ENCODE peak calls at places on chromosomes 6 and 20, in six cellular contexts. K, J, W, O, Z and E are unnamed samples.

GRCh38 chr20:47206962-47207641 is 149.4 kb downstream of the ZMYND8 start:
- DNase-seq in K (no peak), O (no peak), Z (no peak), J (no peak), W (no peak), E (no peak)

GRCh38 chr6:44045672-44046015 is 81.6 kb downstream of the MRPL14 start:
- DNase-seq in Z (no peak), J (no peak), O (peak; percentile 70), K (no peak), W (no peak), E (no peak)

GRCh38 chr20:61917459-61917858 is 148.2 kb downstream of the TAF4 start:
- DNase-seq in O (no peak), Z (no peak), J (no peak), W (no peak), K (no peak), E (no peak)

GRCh38 chr20:46306743-46307138 is 1.6 kb downstream of the CDH22 start:
- DNase-seq in Z (no peak), J (no peak), K (no peak), O (no peak), W (no peak), E (no peak)

GRCh38 chr20:37425103-37425625 is 79.2 kb downstream of the SRC start:
- DNase-seq in Z (no peak), O (no peak), W (no peak), J (no peak), K (no peak), E (no peak)

GRCh38 chr6:143337201-143337949 is 113.1 kb downstream of the ADAT2 start:
- DNase-seq in Z (peak; percentile 40), O (peak; percentile 48), J (peak; percentile 15), K (peak; percentile 18), W (peak; percentile 59), E (peak; percentile 33)

GRCh38 chr6:169622618-169623017 is 79.2 kb downstream of the WDR27 start:
- DNase-seq in O (no peak), Z (no peak), K (no peak), W (no peak), J (no peak), E (no peak)

GRCh38 chr20:9574182-9574581 is 59.8 kb downstream of the LAMP5 start:
- DNase-seq in Z (no peak), W (no peak), K (no peak), J (no peak), O (no peak), E (no peak)

GRCh38 chr20:10718671-10719070 is 44.9 kb upstream of the JAG1 start:
- DNase-seq in Z (no peak), W (no peak), K (no peak), J (no peak), O (no peak), E (no peak)

GRCh38 chr20:24245093-24245492 is 224.3 kb upstream of the SYNDIG1 start:
- DNase-seq in K (no peak), J (no peak), W (no peak), Z (no peak), O (no peak), E (no peak)

GRCh38 chr6:74609857-74610256 is 596.0 kb downstream of the COL12A1 start:
- DNase-seq in K (no peak), J (no peak), O (no peak), W (no peak), Z (no peak), E (no peak)

GRCh38 chr6:127866766-127867165 is 34.1 kb downstream of the THEMIS start:
- DNase-seq in K (no peak), J (no peak), Z (no peak), O (no peak), W (no peak), E (no peak)

GRCh38 chr6:159608961-159609673 is 83.9 kb downstream of the SOD2 start:
- DNase-seq in Z (no peak), W (no peak), K (peak; percentile 58), J (no peak), O (no peak), E (no peak)

DNA sequence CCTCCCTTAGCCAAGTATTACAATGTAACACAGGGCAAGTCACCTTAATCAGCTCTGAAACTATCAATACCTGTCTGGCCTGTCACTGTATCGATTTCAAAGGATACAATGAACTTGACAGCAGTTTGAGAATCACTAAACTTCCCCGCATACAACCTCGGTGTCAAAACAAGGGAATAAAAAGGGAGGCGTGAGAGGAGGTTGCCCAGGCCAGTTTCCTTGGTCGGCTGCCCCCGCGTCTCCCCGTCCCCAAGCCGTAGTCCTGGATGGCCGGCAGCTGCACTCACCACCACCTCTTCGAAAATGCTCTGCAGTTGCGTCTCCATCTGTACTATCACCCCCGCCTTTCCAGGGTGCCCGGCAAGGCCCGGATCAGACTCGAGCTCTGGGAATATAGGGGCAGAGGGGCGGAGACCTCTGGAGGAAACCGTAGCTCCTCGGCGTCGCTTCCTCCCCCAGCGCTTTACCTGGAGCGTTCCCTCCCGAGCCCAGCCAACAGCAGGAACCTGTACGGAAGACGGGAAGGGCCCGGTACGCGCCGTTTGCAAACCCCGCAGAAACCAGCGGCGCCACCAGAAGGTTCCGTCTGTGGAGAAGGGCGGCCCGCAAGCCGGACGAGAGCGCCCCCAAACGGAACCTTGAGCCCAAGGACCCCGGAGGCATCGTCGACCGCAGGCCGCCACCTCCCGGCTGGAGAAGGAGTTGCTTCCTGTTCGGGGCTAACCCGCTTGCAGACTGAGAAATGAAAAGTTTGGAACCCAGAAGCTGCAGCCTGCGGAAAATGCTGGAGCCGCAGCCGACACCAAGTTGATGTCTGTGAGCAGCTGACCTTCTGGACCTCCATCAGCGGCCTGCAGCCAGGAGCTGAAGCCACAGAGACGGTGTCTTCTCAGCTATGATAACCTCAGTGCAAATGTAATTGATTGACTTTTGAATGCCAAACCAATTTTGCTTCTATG is at the start of gene MED23:
- DNase-seq in Z (peak; percentile 95), K (peak; percentile 92), O (peak; percentile 88), W (peak; percentile 94), J (peak; percentile 97), E (peak; percentile 97)
- H3K9me3 ChIP-seq in Z (no peaks in the 10 kb centered on the region), K (no peaks in the 10 kb centered on the region), O (no peaks in the 10 kb centered on the region), W (no peaks in the 10 kb centered on the region), J (no peaks in the 10 kb centered on the region), E (no peaks in the 10 kb centered on the region)

GRCh38 chr6:62645274-62645673 is 359.2 kb upstream of the KHDRBS2 start:
- DNase-seq in W (no peak), K (no peak), Z (no peak), O (no peak), J (no peak), E (no peak)
- H3K9me3 ChIP-seq in W (peaks cover 2% of the 10 kb centered on the region), K (no peaks in the 10 kb centered on the region), Z (no peaks in the 10 kb centered on the region), O (no peaks in the 10 kb centered on the region), J (peaks cover 2% of the 10 kb centered on the region), E (no peaks in the 10 kb centered on the region)

GRCh38 chr6:85824329-85824728 is 181.6 kb upstream of the SYNCRIP start:
- DNase-seq in O (no peak), J (no peak), K (no peak), W (no peak), Z (no peak), E (no peak)
- H3K9me3 ChIP-seq in O (peaks cover 3% of the 10 kb centered on the region), J (peaks cover 21% of the 10 kb centered on the region), K (no peaks in the 10 kb centered on the region), W (no peaks in the 10 kb centered on the region), Z (no peaks in the 10 kb centered on the region), E (no peaks in the 10 kb centered on the region)

GRCh38 chr6:167660944-167661343 is 165.8 kb upstream of the AFDN start:
- DNase-seq in O (no peak), K (no peak), W (no peak), J (no peak), Z (no peak), E (no peak)
- H3K9me3 ChIP-seq in O (no peaks in the 10 kb centered on the region), K (no peaks in the 10 kb centered on the region), W (no peaks in the 10 kb centered on the region), J (no peaks in the 10 kb centered on the region), Z (no peaks in the 10 kb centered on the region), E (no peaks in the 10 kb centered on the region)

GRCh38 chr20:59661141-59661540 is 56.8 kb downstream of the PHACTR3 start:
- DNase-seq in W (peak; percentile 28), J (no peak), K (no peak), Z (no peak), O (no peak), E (no peak)
- H3K9me3 ChIP-seq in W (no peaks in the 10 kb centered on the region), J (peaks cover 23% of the 10 kb centered on the region), K (peaks cover 14% of the 10 kb centered on the region), Z (peaks cover 12% of the 10 kb centered on the region), O (peaks cover 10% of the 10 kb centered on the region), E (peaks cover 13% of the 10 kb centered on the region)

GRCh38 chr20:21315138-21315537 is 12.0 kb downstream of the XRN2 start:
- DNase-seq in Z (no peak), K (no peak), O (no peak), W (no peak), J (no peak), E (no peak)
- H3K9me3 ChIP-seq in Z (no peaks in the 10 kb centered on the region), K (no peaks in the 10 kb centered on the region), O (no peaks in the 10 kb centered on the region), W (no peaks in the 10 kb centered on the region), J (no peaks in the 10 kb centered on the region), E (no peaks in the 10 kb centered on the region)